ENCODE peak calls at places on chromosome 10, in seven cellular contexts. One of them, this sample, is unnamed.

GRCh38 chr10:784759-785538 is 95.5 kb upstream of the DIP2C start:
- DNase-seq in hepatocyte: peak
- DNase-seq in fibroblast of pulmonary artery: peak
- DNase-seq in HFF-Myc: peak
- DNase-seq in sigmoid colon: peak
- DNase-seq in transverse colon: peak
- DNase-seq in lower lobe of right lung: peak
- DNase-seq in this sample: peak

GRCh38 chr10:98173258-98173657 is 38.8 kb downstream of the R3HCC1L start:
- DNase-seq in lower lobe of right lung: no peak
- DNase-seq in transverse colon: no peak
- DNase-seq in HFF-Myc: no peak
- DNase-seq in sigmoid colon: no peak
- DNase-seq in hepatocyte: no peak
- DNase-seq in fibroblast of pulmonary artery: no peak
- DNase-seq in this sample: no peak

GRCh38 chr10:117175901-117176534 is 21.3 kb upstream of the KCNK18 start:
- DNase-seq in sigmoid colon: peak
- DNase-seq in transverse colon: peak
- DNase-seq in HFF-Myc: peak
- DNase-seq in hepatocyte: peak
- DNase-seq in fibroblast of pulmonary artery: peak
- DNase-seq in lower lobe of right lung: peak
- DNase-seq in this sample: peak

GRCh38 chr10:46551701-46552525 is 4.5 kb downstream of the GPRIN2 start:
- DNase-seq in HFF-Myc: no peak
- DNase-seq in sigmoid colon: peak
- DNase-seq in lower lobe of right lung: peak
- DNase-seq in fibroblast of pulmonary artery: no peak
- DNase-seq in transverse colon: peak
- DNase-seq in hepatocyte: no peak
- DNase-seq in this sample: no peak

GRCh38 chr10:68543004-68543918 is 15.9 kb upstream of the SLC25A16 start:
- DNase-seq in fibroblast of pulmonary artery: no peak
- DNase-seq in transverse colon: no peak
- DNase-seq in hepatocyte: peak
- DNase-seq in sigmoid colon: no peak
- DNase-seq in HFF-Myc: no peak
- DNase-seq in lower lobe of right lung: no peak
- DNase-seq in this sample: peak

GRCh38 chr10:69217119-69217754 is 2.9 kb upstream of the HKDC1 start:
- DNase-seq in hepatocyte: peak
- DNase-seq in HFF-Myc: no peak
- DNase-seq in fibroblast of pulmonary artery: peak
- DNase-seq in sigmoid colon: no peak
- DNase-seq in transverse colon: no peak
- DNase-seq in lower lobe of right lung: no peak
- DNase-seq in this sample: peak

GRCh38 chr10:29537799-29538198 is 97.0 kb downstream of the SVIL start:
- DNase-seq in hepatocyte: no peak
- DNase-seq in lower lobe of right lung: no peak
- DNase-seq in transverse colon: no peak
- DNase-seq in fibroblast of pulmonary artery: no peak
- DNase-seq in sigmoid colon: peak
- DNase-seq in HFF-Myc: no peak
- DNase-seq in this sample: no peak

GRCh38 chr10:47372726-47373125 is 11.4 kb downstream of the ZNF488 start:
- DNase-seq in fibroblast of pulmonary artery: no peak
- DNase-seq in lower lobe of right lung: no peak
- DNase-seq in transverse colon: no peak
- DNase-seq in sigmoid colon: no peak
- DNase-seq in HFF-Myc: no peak
- DNase-seq in hepatocyte: no peak
- DNase-seq in this sample: no peak

GRCh38 chr10:70619271-70620019 is 16.9 kb upstream of the PRF1 start:
- DNase-seq in transverse colon: no peak
- DNase-seq in fibroblast of pulmonary artery: peak
- DNase-seq in lower lobe of right lung: no peak
- DNase-seq in HFF-Myc: peak
- DNase-seq in sigmoid colon: no peak
- DNase-seq in hepatocyte: no peak
- DNase-seq in this sample: peak

GRCh38 chr10:5861269-5862031 is 28.2 kb downstream of the ANKRD16 start:
- DNase-seq in hepatocyte: peak
- DNase-seq in transverse colon: no peak
- DNase-seq in sigmoid colon: no peak
- DNase-seq in fibroblast of pulmonary artery: peak
- DNase-seq in lower lobe of right lung: no peak
- DNase-seq in HFF-Myc: peak
- DNase-seq in this sample: peak

GRCh38 chr10:7700577-7701125 is 2.5 kb upstream of the ITIH2 start:
- DNase-seq in hepatocyte: peak
- DNase-seq in fibroblast of pulmonary artery: peak
- DNase-seq in HFF-Myc: no peak
- DNase-seq in transverse colon: no peak
- DNase-seq in lower lobe of right lung: no peak
- DNase-seq in sigmoid colon: no peak
- DNase-seq in this sample: no peak

GRCh38 chr10:121005948-121006587 is 154.9 kb downstream of the WDR11 start:
- DNase-seq in hepatocyte: no peak
- DNase-seq in HFF-Myc: no peak
- DNase-seq in fibroblast of pulmonary artery: no peak
- DNase-seq in transverse colon: no peak
- DNase-seq in lower lobe of right lung: no peak
- DNase-seq in sigmoid colon: no peak
- DNase-seq in this sample: no peak

GRCh38 chr10:30784896-30785605 is 155.5 kb upstream of the LYZL2 start:
- DNase-seq in HFF-Myc: no peak
- DNase-seq in sigmoid colon: peak
- DNase-seq in transverse colon: peak
- DNase-seq in fibroblast of pulmonary artery: peak
- DNase-seq in hepatocyte: peak
- DNase-seq in lower lobe of right lung: peak
- DNase-seq in this sample: peak

GRCh38 chr10:110802551-110803238 is 69.0 kb upstream of the PDCD4 start:
- DNase-seq in lower lobe of right lung: peak
- DNase-seq in sigmoid colon: peak
- DNase-seq in hepatocyte: peak
- DNase-seq in HFF-Myc: peak
- DNase-seq in transverse colon: peak
- DNase-seq in fibroblast of pulmonary artery: peak
- DNase-seq in this sample: peak

GRCh38 chr10:35368485-35369048 is 32.3 kb downstream of the CCNY start:
- DNase-seq in sigmoid colon: no peak
- DNase-seq in lower lobe of right lung: no peak
- DNase-seq in HFF-Myc: no peak
- DNase-seq in transverse colon: no peak
- DNase-seq in hepatocyte: no peak
- DNase-seq in fibroblast of pulmonary artery: no peak
- DNase-seq in this sample: no peak

GRCh38 chr10:7503190-7503589 is 92.4 kb upstream of the SFMBT2 start:
- DNase-seq in lower lobe of right lung: no peak
- DNase-seq in HFF-Myc: no peak
- DNase-seq in hepatocyte: no peak
- DNase-seq in sigmoid colon: no peak
- DNase-seq in fibroblast of pulmonary artery: no peak
- DNase-seq in transverse colon: no peak
- DNase-seq in this sample: no peak

GRCh38 chr10:61662794-61663259 is at the start of gene CABCOCO1:
- DNase-seq in sigmoid colon: peak
- DNase-seq in hepatocyte: peak
- DNase-seq in transverse colon: peak
- DNase-seq in lower lobe of right lung: peak
- DNase-seq in fibroblast of pulmonary artery: peak
- DNase-seq in HFF-Myc: no peak
- DNase-seq in this sample: peak

GRCh38 chr10:87863102-87863943 is at the start of the genes KLLN and PTEN:
- DNase-seq in lower lobe of right lung: peak
- DNase-seq in sigmoid colon: peak
- DNase-seq in fibroblast of pulmonary artery: peak
- DNase-seq in HFF-Myc: peak
- DNase-seq in transverse colon: peak
- DNase-seq in hepatocyte: peak
- DNase-seq in this sample: peak

GRCh38 chr10:92691591-92692084 is 1.9 kb downstream of the HHEX start:
- DNase-seq in transverse colon: peak
- DNase-seq in sigmoid colon: peak
- DNase-seq in fibroblast of pulmonary artery: no peak
- DNase-seq in hepatocyte: no peak
- DNase-seq in lower lobe of right lung: peak
- DNase-seq in HFF-Myc: no peak
- DNase-seq in this sample: no peak

GRCh38 chr10:89278034-89278535 is 23.8 kb upstream of the IFIT2 start:
- DNase-seq in fibroblast of pulmonary artery: peak
- DNase-seq in transverse colon: no peak
- DNase-seq in sigmoid colon: peak
- DNase-seq in hepatocyte: peak
- DNase-seq in HFF-Myc: peak
- DNase-seq in lower lobe of right lung: no peak
- DNase-seq in this sample: peak

GRCh38 chr10:76624470-76624869 is 1013.1 kb downstream of the KCNMA1 start:
- DNase-seq in transverse colon: no peak
- DNase-seq in fibroblast of pulmonary artery: no peak
- DNase-seq in sigmoid colon: no peak
- DNase-seq in HFF-Myc: no peak
- DNase-seq in hepatocyte: no peak
- DNase-seq in lower lobe of right lung: no peak
- DNase-seq in this sample: no peak

GRCh38 chr10:96271017-96271815 is at the start of gene BLNK:
- DNase-seq in sigmoid colon: peak
- DNase-seq in transverse colon: peak
- DNase-seq in fibroblast of pulmonary artery: peak
- DNase-seq in lower lobe of right lung: peak
- DNase-seq in hepatocyte: peak
- DNase-seq in HFF-Myc: no peak
- DNase-seq in this sample: peak

GRCh38 chr10:38600146-38600545 is 506.0 kb downstream of the ZNF37A start:
- DNase-seq in HFF-Myc: no peak
- DNase-seq in transverse colon: no peak
- DNase-seq in hepatocyte: no peak
- DNase-seq in sigmoid colon: no peak
- DNase-seq in lower lobe of right lung: no peak
- DNase-seq in fibroblast of pulmonary artery: no peak
- DNase-seq in this sample: no peak

DNA sequence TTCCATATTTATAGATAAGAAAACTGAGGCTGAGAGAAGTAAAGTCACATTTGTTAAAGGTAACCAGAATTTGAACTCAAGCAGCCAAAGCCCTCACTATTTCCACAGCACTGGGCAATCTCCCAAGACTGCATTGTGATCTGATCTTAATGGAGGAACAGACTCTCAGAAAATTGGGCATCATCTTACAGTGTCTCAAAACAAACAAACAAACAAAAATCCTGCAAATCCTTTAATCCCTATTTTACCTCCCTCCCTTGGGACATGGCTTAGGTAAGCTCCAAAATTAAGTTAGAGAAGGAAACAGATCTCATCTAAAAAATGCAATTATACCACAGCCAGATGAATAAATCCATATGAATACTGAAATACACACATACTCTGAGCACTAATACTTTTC is 57.5 kb downstream of the FHIP2A start:
- DNase-seq in sigmoid colon: no peak
- DNase-seq in HFF-Myc: no peak
- DNase-seq in transverse colon: no peak
- DNase-seq in fibroblast of pulmonary artery: peak
- DNase-seq in hepatocyte: no peak
- DNase-seq in lower lobe of right lung: no peak
- DNase-seq in this sample: peak
- TF ChIP-seq CTCF in sigmoid colon: no peak
- TF ChIP-seq CTCF in HFF-Myc: no peak
- TF ChIP-seq CTCF in transverse colon: no peak
- TF ChIP-seq CTCF in fibroblast of pulmonary artery: no peak
- TF ChIP-seq CTCF in hepatocyte: no peak
- TF ChIP-seq CTCF in lower lobe of right lung: no peak
- TF ChIP-seq CTCF in this sample: no peak

GRCh38 chr10:78377362-78377761 is 343.7 kb downstream of the RPS24 start:
- DNase-seq in HFF-Myc: no peak
- DNase-seq in fibroblast of pulmonary artery: no peak
- DNase-seq in transverse colon: no peak
- DNase-seq in hepatocyte: peak
- DNase-seq in lower lobe of right lung: no peak
- DNase-seq in sigmoid colon: no peak
- DNase-seq in this sample: no peak

GRCh38 chr10:78375854-78376785 is 342.5 kb downstream of the RPS24 start:
- DNase-seq in hepatocyte: peak
- DNase-seq in sigmoid colon: no peak
- DNase-seq in HFF-Myc: no peak
- DNase-seq in fibroblast of pulmonary artery: no peak
- DNase-seq in transverse colon: no peak
- DNase-seq in lower lobe of right lung: no peak
- DNase-seq in this sample: no peak

GRCh38 chr10:78371118-78371517 is 337.5 kb downstream of the RPS24 start:
- DNase-seq in hepatocyte: no peak
- DNase-seq in HFF-Myc: no peak
- DNase-seq in transverse colon: no peak
- DNase-seq in fibroblast of pulmonary artery: no peak
- DNase-seq in lower lobe of right lung: no peak
- DNase-seq in sigmoid colon: no peak
- DNase-seq in this sample: no peak

GRCh38 chr10:78372806-78373205 is 339.1 kb downstream of the RPS24 start:
- DNase-seq in lower lobe of right lung: no peak
- DNase-seq in sigmoid colon: no peak
- DNase-seq in HFF-Myc: no peak
- DNase-seq in hepatocyte: no peak
- DNase-seq in fibroblast of pulmonary artery: no peak
- DNase-seq in transverse colon: no peak
- DNase-seq in this sample: no peak

GRCh38 chr10:78374331-78375028 is 340.8 kb downstream of the RPS24 start:
- DNase-seq in lower lobe of right lung: no peak
- DNase-seq in fibroblast of pulmonary artery: no peak
- DNase-seq in sigmoid colon: no peak
- DNase-seq in transverse colon: no peak
- DNase-seq in hepatocyte: no peak
- DNase-seq in HFF-Myc: no peak
- DNase-seq in this sample: no peak
- H3K4me3 ChIP-seq in lower lobe of right lung: no peak
- H3K4me3 ChIP-seq in fibroblast of pulmonary artery: no peak
- H3K4me3 ChIP-seq in sigmoid colon: no peak
- H3K4me3 ChIP-seq in transverse colon: no peak
- H3K4me3 ChIP-seq in hepatocyte: no peak
- H3K4me3 ChIP-seq in HFF-Myc: no peak
- H3K4me3 ChIP-seq in this sample: no peak

GRCh38 chr10:127715782-127716378 is 21.1 kb upstream of the FOXI2 start:
- DNase-seq in transverse colon: no peak
- DNase-seq in hepatocyte: no peak
- DNase-seq in fibroblast of pulmonary artery: peak
- DNase-seq in lower lobe of right lung: no peak
- DNase-seq in HFF-Myc: no peak
- DNase-seq in sigmoid colon: no peak
- DNase-seq in this sample: peak
- TF ChIP-seq CTCF in transverse colon: peak
- TF ChIP-seq CTCF in hepatocyte: peak
- TF ChIP-seq CTCF in fibroblast of pulmonary artery: peak
- TF ChIP-seq CTCF in lower lobe of right lung: peak
- TF ChIP-seq CTCF in HFF-Myc: no peak
- TF ChIP-seq CTCF in sigmoid colon: peak
- TF ChIP-seq CTCF in this sample: peak

DNA sequence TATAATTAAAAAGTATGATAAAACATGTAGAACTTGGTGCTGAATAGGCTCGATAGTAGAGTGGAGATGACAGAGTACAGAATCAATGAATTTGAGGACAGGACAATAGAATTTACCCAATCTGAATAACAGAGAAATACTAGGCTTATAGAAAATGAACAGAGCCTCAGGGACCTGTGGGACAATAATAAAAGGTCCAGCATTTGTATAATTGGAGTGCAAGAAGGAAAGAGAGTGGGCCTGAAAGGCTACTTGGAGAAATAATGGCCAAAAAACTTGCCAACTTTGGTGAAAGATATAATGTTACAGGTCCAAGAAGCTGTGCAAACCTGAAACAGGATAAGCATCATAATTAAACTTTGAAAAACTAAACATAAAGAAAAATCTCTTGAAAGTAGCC is 227.3 kb downstream of the CXCL12 start:
- DNase-seq in transverse colon: no peak
- DNase-seq in lower lobe of right lung: no peak
- DNase-seq in sigmoid colon: no peak
- DNase-seq in HFF-Myc: no peak
- DNase-seq in fibroblast of pulmonary artery: no peak
- DNase-seq in hepatocyte: no peak
- DNase-seq in this sample: no peak
- H3K4me3 ChIP-seq in transverse colon: no peak
- H3K4me3 ChIP-seq in lower lobe of right lung: no peak
- H3K4me3 ChIP-seq in sigmoid colon: no peak
- H3K4me3 ChIP-seq in HFF-Myc: no peak
- H3K4me3 ChIP-seq in fibroblast of pulmonary artery: no peak
- H3K4me3 ChIP-seq in hepatocyte: no peak
- H3K4me3 ChIP-seq in this sample: no peak

This sample was measured in AG10803.